ENCODE peak calls at places on chromosomes 16 and 17, in ten cellular contexts. J, O, F, G, K, Z, T, A, C and U are unnamed samples.

GRCh38 chr17:15262291-15263205 is 2.6 kb downstream of the PMP22 start:
- DNase-seq in A (no peak), F (no peak), K (no peak), C (no peak), T (no peak), O (peak; percentile 82), Z (peak; percentile 57), G (peak; percentile 50), J (peak; percentile 89), U (no peak)

GRCh38 chr16:22789281-22789945 is 24.5 kb upstream of the HS3ST2 start:
- DNase-seq in G (no peak), K (no peak), O (no peak), J (no peak), A (peak; percentile 36), Z (no peak), C (no peak), T (no peak), F (no peak), U (no peak)

GRCh38 chr17:3167574-3167973 is 29.7 kb upstream of the OR1A2 start:
- DNase-seq in T (no peak), C (no peak), G (no peak), J (no peak), O (no peak), K (peak; percentile 95), Z (no peak), F (no peak), A (no peak), U (no peak)

GRCh38 chr16:87350681-87351319 is 32.8 kb downstream of the FBXO31 start:
- DNase-seq in T (no peak), Z (no peak), F (no peak), J (peak; percentile 14), O (peak; percentile 81), A (no peak), K (no peak), G (no peak), C (no peak), U (no peak)

GRCh38 chr17:8391711-8392110 is 5.9 kb downstream of the RNF222 start:
- DNase-seq in G (no peak), F (no peak), O (no peak), J (no peak), K (no peak), A (no peak), Z (no peak), T (no peak), C (no peak), U (no peak)

GRCh38 chr16:19384656-19385055 is 33.0 kb upstream of the TMC5 start:
- DNase-seq in O (no peak), Z (no peak), J (no peak), G (no peak), F (no peak), C (no peak), T (no peak), K (no peak), A (peak; percentile 34), U (no peak)

GRCh38 chr17:74763565-74764387 is 12.4 kb downstream of the NAT9 start:
- DNase-seq in O (peak; percentile 62), K (no peak), A (no peak), J (no peak), C (no peak), T (no peak), G (peak; percentile 81), Z (no peak), F (no peak), U (no peak)

GRCh38 chr16:67430504-67431076 is 331 bp upstream of the HSD11B2 start:
- DNase-seq in T (no peak), O (no peak), C (peak; percentile 48), G (peak; percentile 56), J (no peak), Z (peak; percentile 60), A (peak; percentile 23), F (no peak), K (no peak), U (no peak)

GRCh38 chr17:78653382-78653781 is 76.2 kb upstream of the DNAH17 start:
- DNase-seq in O (no peak), C (no peak), J (no peak), F (no peak), Z (no peak), A (peak; percentile 63), T (no peak), G (no peak), K (no peak), U (no peak)

GRCh38 chr16:79656537-79657115 is 56.1 kb upstream of the MAF start:
- DNase-seq in Z (no peak), O (no peak), J (no peak), K (no peak), A (no peak), C (no peak), G (no peak), T (no peak), F (no peak), U (no peak)

GRCh38 chr17:60874772-60875171 is 197.1 kb downstream of the BCAS3 start:
- DNase-seq in C (no peak), A (no peak), J (no peak), T (no peak), O (no peak), F (no peak), G (no peak), Z (no peak), K (no peak), U (no peak)

GRCh38 chr16:51154271-51155171 is 3.5 kb upstream of the SALL1 start:
- DNase-seq in G (peak; percentile 71), T (no peak), J (no peak), C (no peak), F (no peak), K (no peak), Z (no peak), A (no peak), O (peak; percentile 32), U (no peak)